ENCODE peak calls at places on chromosomes 13 and 19, in six cellular contexts. One of them, this sample, is unnamed.

GRCh38 chr13:74825170-74825948 is 656.6 kb downstream of the TBC1D4 start:
- DNase-seq in lower lobe of right lung: no peak
- DNase-seq in cardiac fibroblast: peak
- DNase-seq in BE2C: no peak
- DNase-seq in K562: no peak
- DNase-seq in choroid plexus epithelial cell: peak
- DNase-seq in this sample: peak

GRCh38 chr19:5908773-5909442 is 4.2 kb downstream of the VMAC start:
- DNase-seq in lower lobe of right lung: no peak
- DNase-seq in cardiac fibroblast: no peak
- DNase-seq in BE2C: no peak
- DNase-seq in K562: no peak
- DNase-seq in choroid plexus epithelial cell: no peak
- DNase-seq in this sample: no peak

GRCh38 chr13:75864718-75865117 is 228.6 kb downstream of the LMO7 start:
- DNase-seq in lower lobe of right lung: no peak
- DNase-seq in cardiac fibroblast: peak
- DNase-seq in BE2C: no peak
- DNase-seq in K562: no peak
- DNase-seq in choroid plexus epithelial cell: peak
- DNase-seq in this sample: peak

GRCh38 chr19:37778613-37779138 is 710 bp downstream of the ZNF573 start:
- DNase-seq in lower lobe of right lung: no peak
- DNase-seq in cardiac fibroblast: peak
- DNase-seq in BE2C: no peak
- DNase-seq in K562: no peak
- DNase-seq in choroid plexus epithelial cell: peak
- DNase-seq in this sample: no peak

GRCh38 chr19:18605196-18605545 is 1.4 kb downstream of the CRLF1 start:
- DNase-seq in lower lobe of right lung: no peak
- DNase-seq in cardiac fibroblast: no peak
- DNase-seq in BE2C: no peak
- DNase-seq in K562: no peak
- DNase-seq in choroid plexus epithelial cell: no peak
- DNase-seq in this sample: no peak

GRCh38 chr19:49438261-49438660 is 3.1 kb downstream of the SLC17A7 start:
- DNase-seq in lower lobe of right lung: no peak
- DNase-seq in cardiac fibroblast: no peak
- DNase-seq in BE2C: no peak
- DNase-seq in K562: no peak
- DNase-seq in choroid plexus epithelial cell: no peak
- DNase-seq in this sample: no peak

GRCh38 chr13:51844862-51845573 is at the start of gene TMEM272:
- DNase-seq in lower lobe of right lung: peak
- DNase-seq in cardiac fibroblast: peak
- DNase-seq in BE2C: peak
- DNase-seq in K562: peak
- DNase-seq in choroid plexus epithelial cell: peak
- DNase-seq in this sample: no peak

GRCh38 chr13:93217701-93218100 is 8.9 kb upstream of the GPC6 start:
- DNase-seq in lower lobe of right lung: no peak
- DNase-seq in cardiac fibroblast: peak
- DNase-seq in BE2C: no peak
- DNase-seq in K562: peak
- DNase-seq in choroid plexus epithelial cell: peak
- DNase-seq in this sample: no peak

GRCh38 chr13:93262729-93263128 is 36.1 kb downstream of the GPC6 start:
- DNase-seq in lower lobe of right lung: no peak
- DNase-seq in cardiac fibroblast: no peak
- DNase-seq in BE2C: no peak
- DNase-seq in K562: no peak
- DNase-seq in choroid plexus epithelial cell: peak
- DNase-seq in this sample: peak

GRCh38 chr19:40703029-40703755 is 12.7 kb upstream of the NUMBL start:
- DNase-seq in lower lobe of right lung: no peak
- DNase-seq in cardiac fibroblast: no peak
- DNase-seq in BE2C: no peak
- DNase-seq in K562: no peak
- DNase-seq in choroid plexus epithelial cell: no peak
- DNase-seq in this sample: no peak

GRCh38 chr19:4208385-4209094 is 20.8 kb upstream of the EBI3 start:
- DNase-seq in lower lobe of right lung: no peak
- DNase-seq in cardiac fibroblast: peak
- DNase-seq in BE2C: no peak
- DNase-seq in K562: peak
- DNase-seq in choroid plexus epithelial cell: peak
- DNase-seq in this sample: no peak

GRCh38 chr19:32254128-32254527 is 91.3 kb upstream of the ZNF507 start:
- DNase-seq in lower lobe of right lung: no peak
- DNase-seq in cardiac fibroblast: no peak
- DNase-seq in BE2C: no peak
- DNase-seq in K562: no peak
- DNase-seq in choroid plexus epithelial cell: no peak
- DNase-seq in this sample: no peak

GRCh38 chr19:29662604-29663404 is 2.5 kb upstream of the PLEKHF1 start:
- DNase-seq in lower lobe of right lung: peak
- DNase-seq in cardiac fibroblast: peak
- DNase-seq in BE2C: no peak
- DNase-seq in K562: peak
- DNase-seq in choroid plexus epithelial cell: peak
- DNase-seq in this sample: peak

GRCh38 chr13:49997935-49998334 is 1.1 kb downstream of the TRIM13 start:
- DNase-seq in lower lobe of right lung: no peak
- DNase-seq in cardiac fibroblast: no peak
- DNase-seq in BE2C: no peak
- DNase-seq in K562: no peak
- DNase-seq in choroid plexus epithelial cell: no peak
- DNase-seq in this sample: no peak

GRCh38 chr13:49996951-49997895 is at the start of gene TRIM13:
- DNase-seq in lower lobe of right lung: peak
- DNase-seq in cardiac fibroblast: peak
- DNase-seq in BE2C: peak
- DNase-seq in K562: no peak
- DNase-seq in choroid plexus epithelial cell: peak
- DNase-seq in this sample: peak

GRCh38 chr13:49996166-49996915 is 501 bp upstream of the TRIM13 start:
- DNase-seq in lower lobe of right lung: peak
- DNase-seq in cardiac fibroblast: peak
- DNase-seq in BE2C: peak
- DNase-seq in K562: peak
- DNase-seq in choroid plexus epithelial cell: peak
- DNase-seq in this sample: peak

GRCh38 chr13:49993666-49994065 is 3.2 kb upstream of the TRIM13 start:
- DNase-seq in lower lobe of right lung: no peak
- DNase-seq in cardiac fibroblast: no peak
- DNase-seq in BE2C: no peak
- DNase-seq in K562: no peak
- DNase-seq in choroid plexus epithelial cell: no peak
- DNase-seq in this sample: no peak

DNA sequence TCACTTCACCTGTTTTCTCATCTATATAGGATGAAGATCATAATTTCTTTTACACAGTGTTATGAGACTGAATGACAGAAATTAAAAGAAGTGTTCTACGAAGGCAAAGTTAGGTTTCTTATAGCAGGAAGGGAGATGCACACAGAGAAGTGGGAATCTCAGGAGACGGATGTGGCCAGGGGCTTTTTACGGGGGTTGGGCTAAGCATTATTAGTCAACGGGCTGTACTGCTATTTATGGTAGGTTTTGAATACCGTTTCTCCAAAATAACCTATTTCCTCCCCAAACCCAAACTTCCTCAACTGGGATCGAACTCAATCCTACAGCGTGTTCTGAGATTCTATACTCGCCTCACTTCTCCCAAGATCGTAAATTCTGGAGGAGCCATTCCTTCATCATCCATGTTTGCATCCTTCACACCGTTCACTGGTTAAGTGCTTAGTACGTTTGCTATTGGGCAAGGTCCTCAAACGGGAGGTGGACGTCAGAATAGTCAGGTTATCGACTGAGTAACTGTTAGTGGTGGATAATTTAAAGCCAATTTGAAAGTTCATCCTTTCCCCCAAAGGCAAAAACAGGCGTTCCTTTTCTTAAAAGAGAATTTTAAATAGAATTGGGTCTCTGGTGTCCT is 1.2 kb upstream of the TRIM13 start:
- DNase-seq in lower lobe of right lung: no peak
- DNase-seq in cardiac fibroblast: peak
- DNase-seq in BE2C: no peak
- DNase-seq in K562: no peak
- DNase-seq in choroid plexus epithelial cell: peak
- DNase-seq in this sample: no peak
- H3K4me3 ChIP-seq in lower lobe of right lung: peak
- H3K4me3 ChIP-seq in cardiac fibroblast: peak
- H3K4me3 ChIP-seq in BE2C: peak
- H3K4me3 ChIP-seq in K562: peak
- H3K4me3 ChIP-seq in choroid plexus epithelial cell: peak
- H3K4me3 ChIP-seq in this sample: peak

DNA sequence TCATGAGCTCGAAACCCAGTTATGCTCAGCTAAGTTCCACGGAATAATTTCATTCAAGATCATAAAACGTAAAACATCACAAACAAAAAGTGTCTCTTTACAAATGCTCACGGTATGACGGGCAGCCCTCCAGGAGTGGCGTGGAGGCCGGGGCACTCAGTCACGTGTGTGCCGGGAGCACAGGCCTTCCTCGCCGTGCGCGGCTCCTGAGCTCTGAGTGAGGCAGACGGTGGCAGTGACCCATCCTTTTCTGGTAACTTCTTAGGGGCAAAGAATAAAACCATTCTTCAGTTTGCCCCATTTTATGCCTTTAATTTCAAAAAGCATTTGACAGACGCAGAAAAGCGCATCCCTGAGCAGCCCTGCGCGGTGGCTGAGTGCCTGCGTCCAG is 72.8 kb downstream of the ATP11A start:
- DNase-seq in lower lobe of right lung: no peak
- DNase-seq in cardiac fibroblast: no peak
- DNase-seq in BE2C: no peak
- DNase-seq in K562: no peak
- DNase-seq in choroid plexus epithelial cell: no peak
- DNase-seq in this sample: no peak
- H3K4me3 ChIP-seq in lower lobe of right lung: no peak
- H3K4me3 ChIP-seq in cardiac fibroblast: no peak
- H3K4me3 ChIP-seq in BE2C: no peak
- H3K4me3 ChIP-seq in K562: no peak
- H3K4me3 ChIP-seq in choroid plexus epithelial cell: no peak
- H3K4me3 ChIP-seq in this sample: no peak

DNA sequence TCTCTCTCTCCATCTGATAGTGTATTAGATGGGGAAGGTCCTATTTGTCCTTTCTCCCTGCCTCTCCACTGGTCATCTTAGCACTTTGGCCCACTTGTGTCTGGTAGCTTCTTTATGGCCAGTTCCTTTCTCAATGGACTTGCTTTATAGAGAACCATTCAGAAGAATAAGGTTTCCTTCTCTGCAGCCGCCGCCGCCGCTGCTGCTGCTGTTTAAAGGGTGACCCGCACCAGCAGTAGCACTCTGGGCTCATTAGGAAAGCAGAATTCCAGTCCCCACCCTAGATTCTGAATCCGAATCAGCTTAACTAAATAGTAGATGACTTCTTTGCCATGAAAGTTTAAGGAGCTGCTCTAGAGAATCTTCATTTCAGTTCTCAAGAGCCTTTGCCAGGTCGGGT is 490.2 kb downstream of the FOXO1 start:
- DNase-seq in lower lobe of right lung: no peak
- DNase-seq in cardiac fibroblast: no peak
- DNase-seq in BE2C: no peak
- DNase-seq in K562: no peak
- DNase-seq in choroid plexus epithelial cell: no peak
- DNase-seq in this sample: no peak
- H3K4me3 ChIP-seq in lower lobe of right lung: no peak
- H3K4me3 ChIP-seq in cardiac fibroblast: no peak
- H3K4me3 ChIP-seq in BE2C: no peak
- H3K4me3 ChIP-seq in K562: no peak
- H3K4me3 ChIP-seq in choroid plexus epithelial cell: no peak
- H3K4me3 ChIP-seq in this sample: no peak

DNA sequence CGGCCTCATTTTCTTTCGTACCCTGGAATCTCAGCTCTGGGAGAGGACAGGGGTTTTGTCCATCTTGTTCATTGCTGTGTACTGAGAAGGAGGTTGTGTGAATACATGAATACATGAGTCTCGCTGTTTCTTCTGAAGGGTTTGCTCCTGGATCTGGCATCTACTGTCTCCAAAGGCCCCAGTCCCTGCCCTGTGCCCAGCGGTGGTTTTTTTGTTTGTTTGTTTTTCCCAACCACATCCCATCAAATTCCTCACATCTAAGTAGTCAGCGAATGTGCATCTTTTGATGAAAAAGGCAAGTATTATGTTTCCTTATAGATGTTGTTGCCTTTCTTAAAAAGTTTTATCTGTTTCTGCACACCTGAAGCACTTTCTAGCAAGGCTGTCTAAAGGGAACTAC is 12.5 kb downstream of the DCAF15 start:
- DNase-seq in lower lobe of right lung: no peak
- DNase-seq in cardiac fibroblast: no peak
- DNase-seq in BE2C: no peak
- DNase-seq in K562: no peak
- DNase-seq in choroid plexus epithelial cell: peak
- DNase-seq in this sample: peak
- H3K4me3 ChIP-seq in lower lobe of right lung: no peak
- H3K4me3 ChIP-seq in cardiac fibroblast: no peak
- H3K4me3 ChIP-seq in BE2C: no peak
- H3K4me3 ChIP-seq in K562: no peak
- H3K4me3 ChIP-seq in choroid plexus epithelial cell: no peak
- H3K4me3 ChIP-seq in this sample: no peak

DNA sequence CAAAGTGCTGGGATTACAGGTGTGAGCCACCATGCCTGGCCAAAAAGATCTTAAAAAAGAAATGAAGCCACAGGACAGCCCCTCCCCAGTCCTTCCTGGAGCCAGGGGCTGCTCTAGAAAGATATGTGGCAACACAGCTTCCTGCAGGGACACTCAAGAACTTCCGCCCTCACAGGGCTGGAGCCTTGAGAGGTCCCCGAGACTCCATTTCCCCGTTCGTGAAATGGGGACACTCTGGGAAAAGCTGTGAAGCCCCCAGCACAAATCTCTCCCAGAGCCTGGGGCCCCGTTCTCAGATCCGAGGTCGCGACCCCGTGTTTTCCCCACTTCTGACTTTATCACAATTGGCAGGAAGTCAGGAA is 2.5 kb upstream of the GPX4 start:
- DNase-seq in lower lobe of right lung: peak
- DNase-seq in cardiac fibroblast: no peak
- DNase-seq in BE2C: no peak
- DNase-seq in K562: no peak
- DNase-seq in choroid plexus epithelial cell: no peak
- DNase-seq in this sample: no peak
- H3K4me3 ChIP-seq in lower lobe of right lung: peak
- H3K4me3 ChIP-seq in cardiac fibroblast: no peak
- H3K4me3 ChIP-seq in BE2C: no peak
- H3K4me3 ChIP-seq in K562: no peak
- H3K4me3 ChIP-seq in choroid plexus epithelial cell: no peak
- H3K4me3 ChIP-seq in this sample: no peak

GRCh38 chr19:39167461-39168257 is 29.1 kb upstream of the NCCRP1 start:
- DNase-seq in lower lobe of right lung: peak
- DNase-seq in cardiac fibroblast: no peak
- DNase-seq in BE2C: no peak
- DNase-seq in K562: no peak
- DNase-seq in choroid plexus epithelial cell: no peak
- DNase-seq in this sample: no peak
- H3K4me3 ChIP-seq in lower lobe of right lung: peak
- H3K4me3 ChIP-seq in cardiac fibroblast: no peak
- H3K4me3 ChIP-seq in BE2C: no peak
- H3K4me3 ChIP-seq in K562: no peak
- H3K4me3 ChIP-seq in choroid plexus epithelial cell: no peak
- H3K4me3 ChIP-seq in this sample: no peak

GRCh38 chr19:22634450-22634827 is 315 bp downstream of the ZNF492 start:
- DNase-seq in lower lobe of right lung: no peak
- DNase-seq in cardiac fibroblast: no peak
- DNase-seq in BE2C: no peak
- DNase-seq in K562: no peak
- DNase-seq in choroid plexus epithelial cell: no peak
- DNase-seq in this sample: no peak
- H3K4me3 ChIP-seq in lower lobe of right lung: peak
- H3K4me3 ChIP-seq in cardiac fibroblast: peak
- H3K4me3 ChIP-seq in BE2C: no peak
- H3K4me3 ChIP-seq in K562: no peak
- H3K4me3 ChIP-seq in choroid plexus epithelial cell: peak
- H3K4me3 ChIP-seq in this sample: peak

This sample was measured in AG09309.